ENCODE peak calls at places on chromosome 1, in six cellular contexts. M, F, Q, Y, D and R are unnamed samples.

GRCh38 chr1:214018605-214019268 is 31.0 kb downstream of the PROX1 start:
- DNase-seq in M (no peak), F (no peak), Q (peak), Y (peak), D (no peak), R (peak)

GRCh38 chr1:94909486-94909885 is 17.4 kb downstream of the CNN3 start:
- DNase-seq in M (no peak), F (no peak), Q (no peak), Y (no peak), D (no peak), R (no peak)

GRCh38 chr1:60765204-60765603 is 317.2 kb upstream of the NFIA start:
- DNase-seq in M (peak), F (peak), Q (peak), Y (no peak), D (peak), R (no peak)

GRCh38 chr1:93490357-93490756 is 42.4 kb downstream of the FNBP1L start:
- DNase-seq in M (no peak), F (no peak), Q (no peak), Y (no peak), D (no peak), R (no peak)

GRCh38 chr1:43836267-43836951 is 97.2 kb upstream of the ARTN start:
- DNase-seq in M (peak), F (no peak), Q (no peak), Y (peak), D (peak), R (no peak)

GRCh38 chr1:202951437-202951836 is 6.7 kb downstream of the ADIPOR1 start:
- DNase-seq in M (no peak), F (no peak), Q (no peak), Y (no peak), D (no peak), R (no peak)

GRCh38 chr1:119410977-119411376 is 4.0 kb upstream of the HSD3B2 start:
- DNase-seq in M (no peak), F (no peak), Q (no peak), Y (no peak), D (no peak), R (no peak)

GRCh38 chr1:67583462-67583950 is 101.5 kb upstream of the GADD45A start:
- DNase-seq in M (no peak), F (no peak), Q (no peak), Y (no peak), D (no peak), R (no peak)

GRCh38 chr1:8281843-8282509 is 35.9 kb upstream of the SLC45A1 start:
- DNase-seq in M (peak), F (no peak), Q (no peak), Y (no peak), D (no peak), R (no peak)

GRCh38 chr1:62386351-62387121 is 50.3 kb upstream of the USP1 start:
- DNase-seq in M (peak), F (no peak), Q (no peak), Y (no peak), D (no peak), R (no peak)

GRCh38 chr1:207027221-207027777 is 5.3 kb downstream of the C1orf116 start:
- DNase-seq in M (no peak), F (no peak), Q (no peak), Y (no peak), D (no peak), R (no peak)

GRCh38 chr1:241950390-241950789 is 7.2 kb upstream of the BECN2 start:
- DNase-seq in M (no peak), F (no peak), Q (no peak), Y (no peak), D (no peak), R (no peak)

DNA sequence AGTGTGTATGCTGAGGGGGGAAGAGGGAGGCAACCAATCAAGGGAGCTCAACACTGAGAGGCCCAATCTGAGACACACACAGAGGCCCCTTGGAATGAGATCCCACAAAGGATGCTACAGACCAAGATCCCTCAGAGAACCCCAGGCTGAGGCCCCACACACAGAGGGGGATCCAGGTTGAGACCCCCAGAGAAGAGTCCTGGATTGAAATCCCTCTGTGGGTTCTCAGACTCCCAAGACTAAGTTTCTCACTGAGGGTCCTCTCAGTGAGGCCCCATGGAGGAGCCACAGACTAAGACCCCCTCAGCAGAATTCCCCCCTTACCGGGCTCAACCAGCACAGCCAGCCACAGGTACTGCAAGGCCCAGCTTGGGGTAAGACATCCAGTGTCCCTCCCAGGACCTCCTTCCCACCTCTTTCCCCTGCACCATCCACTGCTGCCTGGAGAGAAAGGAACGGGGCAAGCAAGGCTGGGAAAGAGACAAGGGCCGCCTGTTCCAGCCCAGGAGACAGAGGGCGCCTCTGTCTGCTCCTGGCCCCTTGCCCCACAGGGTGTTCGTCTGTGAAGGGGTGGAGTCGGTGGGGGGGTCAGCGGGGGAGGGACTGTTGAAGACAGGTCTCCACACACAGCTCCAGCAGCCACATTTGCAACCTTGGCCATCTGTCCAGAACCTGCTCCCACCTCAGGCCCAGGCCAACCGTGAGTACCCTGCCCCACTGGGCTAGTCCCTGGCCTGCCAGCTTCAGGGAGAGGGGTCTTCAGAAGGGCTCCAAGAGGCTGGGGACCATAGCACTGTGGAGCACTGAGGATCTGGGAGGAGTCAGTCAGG is at the start of gene S100A1:
- DNase-seq in M (peak), F (no peak), Q (no peak), Y (no peak), D (peak), R (no peak)
- TF ChIP-seq TAF1 in M (peak), F (no peak), Q (no peak), Y (no peak), D (no peak), R (no peak)

GRCh38 chr1:6082430-6082971 is 36.8 kb downstream of the KCNAB2 start:
- DNase-seq in M (peak), F (no peak), Q (no peak), Y (no peak), D (peak), R (no peak)
- TF ChIP-seq POLR2AphosphoS5 in M (no peak), F (no peak), Q (no peak), Y (no peak), D (no peak), R (no peak)

GRCh38 chr1:3900150-3900968 is at the start of gene C1orf174:
- DNase-seq in M (peak), F (peak), Q (peak), Y (peak), D (peak), R (peak)
- TF ChIP-seq POLR2A in M (peak), F (peak), Q (peak), Y (peak), D (peak), R (peak)

DNA sequence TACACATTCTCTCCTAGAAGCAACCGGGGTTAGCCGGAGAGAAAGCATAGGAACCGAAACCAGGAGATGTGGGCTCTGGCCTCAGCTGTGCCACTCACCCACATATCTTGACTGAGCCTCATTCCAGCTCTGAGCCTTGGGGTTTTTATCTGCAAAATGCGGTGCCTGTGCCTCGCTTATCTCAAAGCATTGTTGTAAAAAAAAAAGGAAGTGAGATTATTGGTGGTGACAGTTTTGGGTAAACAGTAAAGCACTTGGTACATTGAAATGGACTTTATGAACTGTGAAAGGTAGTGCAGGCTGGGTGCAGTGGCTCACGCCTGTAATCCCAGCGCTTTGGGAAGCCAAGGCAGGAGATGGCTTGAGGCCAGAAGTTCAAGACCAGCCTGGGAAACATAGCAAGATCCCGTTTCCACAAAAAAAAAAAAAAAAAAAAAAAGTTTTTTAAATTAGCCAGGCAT is 3.8 kb downstream of the PTAFR start:
- DNase-seq in M (peak), F (no peak), Q (no peak), Y (peak), D (peak), R (peak)
- TF ChIP-seq TAF1 in M (no peak), F (no peak), Q (no peak), Y (no peak), D (no peak), R (no peak)

DNA sequence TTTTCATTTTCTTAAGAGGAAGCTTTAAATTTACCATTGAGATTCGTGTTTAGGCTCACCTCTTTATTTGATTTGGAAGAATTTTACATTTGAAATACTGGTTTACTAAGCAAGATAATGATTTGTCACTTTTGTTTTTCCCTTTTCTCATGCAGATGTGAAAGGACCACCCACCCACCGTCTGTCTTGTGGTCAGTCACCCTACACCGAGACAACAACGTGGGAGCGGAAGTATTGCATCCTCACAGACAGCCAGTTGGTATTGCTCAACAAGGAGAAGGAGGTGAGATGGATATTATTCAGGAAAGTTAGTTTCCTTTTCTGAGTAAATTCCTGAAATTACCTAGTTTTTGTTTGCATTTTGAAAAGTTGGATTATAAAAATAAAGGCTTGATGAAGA is 189.5 kb downstream of the RASAL2 start:
- DNase-seq in M (no peak), F (peak), Q (no peak), Y (no peak), D (no peak), R (no peak)
- TF ChIP-seq POLR2AphosphoS5 in M (no peak), F (no peak), Q (no peak), Y (no peak), D (no peak), R (no peak)

GRCh38 chr1:165768513-165769394 is at the start of gene TMCO1:
- DNase-seq in M (peak), F (peak), Q (peak), Y (peak), D (peak), R (peak)
- TF ChIP-seq POLR2A in M (peak), F (peak), Q (peak), Y (peak), D (peak), R (peak)